ENCODE peak calls at places on chromosomes 1 and 21, in ten cellular contexts. U is heart left ventricle, Y is cardiac fibroblast, O is astrocyte, A is mesendoderm, Q is heart right ventricle, X is NB4, I is GM23338, P is BE2C, D is tibial nerve. C is an unnamed sample.

GRCh38 chr1:192170196-192170984 is 12.1 kb downstream of the RGS18 start:
- DNase-seq in U (no peak), Y (no peak), O (no peak), A (peak; percentile 9), Q (no peak), X (peak; percentile 73), I (no peak), P (no peak), D (no peak), C (no peak)

GRCh38 chr1:232259333-232259732 is 370.6 kb downstream of the SIPA1L2 start:
- DNase-seq in U (no peak), Y (no peak), O (no peak), A (no peak), Q (no peak), X (no peak), I (no peak), P (no peak), D (no peak), C (no peak)

GRCh38 chr1:106055900-106056299 is 1000.6 kb upstream of the PRMT6 start:
- DNase-seq in U (peak; percentile 18), Y (no peak), O (no peak), A (no peak), Q (no peak), X (no peak), I (no peak), P (no peak), D (no peak), C (no peak)

GRCh38 chr1:243316366-243316989 is 60.6 kb downstream of the SDCCAG8 start:
- DNase-seq in U (no peak), Y (no peak), O (no peak), A (no peak), Q (no peak), X (no peak), I (peak; percentile 59), P (no peak), D (no peak), C (no peak)

GRCh38 chr1:15189692-15190321 is 36.3 kb downstream of the TMEM51 start:
- DNase-seq in U (no peak), Y (no peak), O (no peak), A (no peak), Q (no peak), X (no peak), I (no peak), P (no peak), D (no peak), C (no peak)

GRCh38 chr1:218557731-218558130 is 212.6 kb downstream of the TGFB2 start:
- DNase-seq in U (peak; percentile 50), Y (peak; percentile 91), O (peak; percentile 40), A (no peak), Q (no peak), X (no peak), I (peak; percentile 5), P (peak; percentile 81), D (no peak), C (peak; percentile 15)

GRCh38 chr1:145795257-145795881 is 28.5 kb downstream of the RNF115 start:
- DNase-seq in U (no peak), Y (no peak), O (no peak), A (no peak), Q (no peak), X (no peak), I (no peak), P (no peak), D (no peak), C (no peak)

GRCh38 chr21:44789880-44790279 is 11.7 kb downstream of the UBE2G2 start:
- DNase-seq in U (no peak), Y (peak; percentile 32), O (peak; percentile 80), A (no peak), Q (no peak), X (no peak), I (no peak), P (no peak), D (no peak), C (no peak)

DNA sequence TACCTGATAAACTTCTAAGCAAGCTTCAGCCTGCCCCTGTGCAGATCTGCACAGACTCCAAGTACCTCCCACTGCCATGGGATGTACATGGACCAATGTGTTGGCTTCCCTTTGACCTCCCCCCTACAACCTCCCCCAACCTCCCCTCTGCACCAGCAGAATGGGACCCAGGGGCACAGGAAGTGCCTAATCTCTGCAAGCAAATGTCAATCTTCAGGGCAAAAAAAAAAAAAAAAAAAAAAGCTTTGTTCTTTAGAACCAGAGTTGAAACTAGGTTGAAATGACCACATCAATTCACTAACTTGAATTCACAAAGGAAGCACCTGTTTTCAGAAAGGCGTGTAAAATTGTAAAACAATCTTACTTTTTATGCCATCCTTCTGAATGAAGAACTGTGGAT is 53.9 kb upstream of the TIAM1 start:
- DNase-seq in U (no peak), Y (no peak), O (no peak), A (peak; percentile 73), Q (no peak), X (no peak), I (no peak), P (no peak), D (no peak), C (no peak)
- H3K4me3 ChIP-seq in U (no peak overlapping the region), Y (no peak overlapping the region), O (no peak overlapping the region), A (no peak overlapping the region), Q (no peak overlapping the region), X (no peak overlapping the region), I (no peak overlapping the region), P (no peak overlapping the region), D (no peak overlapping the region), C (no peak overlapping the region)

DNA sequence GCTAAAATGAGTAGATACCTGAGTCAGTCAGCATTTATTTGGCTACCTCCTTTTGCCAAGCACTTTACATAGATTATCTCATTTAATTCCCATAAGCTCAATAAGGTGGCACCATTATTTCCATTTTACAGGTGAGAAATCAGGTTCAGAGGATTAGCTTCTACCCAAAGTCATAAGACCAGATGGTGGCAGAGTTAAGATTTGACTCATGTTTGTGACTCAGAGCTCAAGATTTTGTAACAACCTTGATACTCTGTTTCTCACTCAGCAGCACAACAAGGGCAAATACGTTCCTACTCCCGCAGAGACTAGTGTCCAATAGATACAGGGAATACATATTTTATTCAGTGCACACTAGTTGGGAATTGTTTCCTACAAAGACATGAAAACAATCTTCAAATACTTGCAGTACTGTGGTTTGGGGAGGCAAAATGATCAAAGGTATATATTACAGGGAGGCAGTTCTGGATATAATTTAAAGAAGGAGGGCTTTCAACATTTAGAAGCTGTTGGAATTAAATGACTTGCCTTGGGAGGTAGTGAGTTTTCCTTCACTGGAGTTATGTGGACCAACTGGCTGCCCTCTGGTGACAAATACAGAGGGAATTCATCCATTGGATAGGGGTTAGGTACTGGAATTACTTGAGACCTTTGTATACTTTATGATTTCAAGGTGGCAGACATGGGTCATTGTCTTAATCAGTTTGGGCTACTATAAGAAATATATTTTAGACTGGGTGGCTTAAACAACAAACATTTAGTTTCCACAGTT is 3.6 kb downstream of the LEPR start:
- DNase-seq in U (no peak), Y (peak; percentile 96), O (peak; percentile 91), A (peak; percentile 62), Q (no peak), X (peak; percentile 44), I (no peak), P (no peak), D (no peak), C (no peak)
- H3K4me3 ChIP-seq in U (no peak overlapping the region), Y (no peak overlapping the region), O (peak overlapping the region; percentile 19), A (no peak overlapping the region), Q (no peak overlapping the region), X (no peak overlapping the region), I (no peak overlapping the region), P (no peak overlapping the region), D (no peak overlapping the region), C (no peak overlapping the region)

GRCh38 chr21:31137951-31138350 is 99.7 kb upstream of the KRTAP19-8 start:
- DNase-seq in U (no peak), Y (no peak), O (no peak), A (no peak), Q (no peak), X (peak; percentile 39), I (no peak), P (no peak), D (no peak), C (no peak)

GRCh38 chr21:31136891-31137290 is 98.6 kb upstream of the KRTAP19-8 start:
- DNase-seq in U (no peak), Y (peak; percentile 90), O (peak; percentile 61), A (no peak), Q (no peak), X (peak; percentile 95), I (no peak), P (peak; percentile 91), D (no peak), C (peak; percentile 78)

GRCh38 chr21:31132574-31133242 is 94.4 kb upstream of the KRTAP19-8 start:
- DNase-seq in U (no peak), Y (peak; percentile 37), O (peak; percentile 18), A (no peak), Q (no peak), X (peak; percentile 82), I (no peak), P (no peak), D (no peak), C (no peak)

GRCh38 chr21:31133243-31133830 is 95.1 kb upstream of the KRTAP19-8 start:
- DNase-seq in U (no peak), Y (no peak), O (no peak), A (no peak), Q (no peak), X (no peak), I (no peak), P (peak; percentile 63), D (no peak), C (no peak)

DNA sequence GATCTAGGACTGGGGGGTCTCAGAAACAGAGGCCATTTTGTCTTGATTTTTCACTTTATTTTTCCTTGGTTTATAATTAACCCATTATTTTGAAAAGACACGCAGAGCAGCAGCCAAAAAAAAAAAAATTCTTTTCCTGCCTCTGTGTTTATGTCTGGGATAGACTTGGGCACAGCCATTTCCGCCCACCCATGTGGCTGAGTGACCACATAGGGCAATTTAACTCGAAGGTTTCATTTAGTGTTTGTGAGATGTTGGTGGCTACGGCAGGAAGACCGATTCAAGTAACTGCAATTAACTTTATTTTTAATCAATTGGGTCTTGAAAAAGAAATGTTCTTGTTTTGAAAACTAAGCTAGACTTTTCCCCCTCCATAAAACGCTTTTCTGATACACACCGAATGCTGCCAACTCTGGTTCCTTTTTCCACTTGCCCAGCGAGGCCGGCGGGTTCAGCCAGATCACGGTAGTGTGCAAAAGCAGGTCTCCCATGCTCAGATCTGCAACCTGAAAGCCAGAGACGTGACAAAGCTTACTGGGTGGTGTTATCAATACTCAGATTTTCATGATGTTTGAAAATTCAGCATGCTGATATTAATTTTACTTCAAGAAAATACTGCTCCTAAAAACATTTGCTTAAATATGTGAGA is 97.4 kb upstream of the KRTAP19-8 start:
- DNase-seq in U (no peak), Y (no peak), O (no peak), A (no peak), Q (no peak), X (peak; percentile 56), I (no peak), P (no peak), D (no peak), C (no peak)
- H3K4me3 ChIP-seq in U (no peak overlapping the region), Y (no peak overlapping the region), O (no peak overlapping the region), A (no peak overlapping the region), Q (no peak overlapping the region), X (peak overlapping the region; percentile 5), I (no peak overlapping the region), P (no peak overlapping the region), D (no peak overlapping the region), C (no peak overlapping the region)

DNA sequence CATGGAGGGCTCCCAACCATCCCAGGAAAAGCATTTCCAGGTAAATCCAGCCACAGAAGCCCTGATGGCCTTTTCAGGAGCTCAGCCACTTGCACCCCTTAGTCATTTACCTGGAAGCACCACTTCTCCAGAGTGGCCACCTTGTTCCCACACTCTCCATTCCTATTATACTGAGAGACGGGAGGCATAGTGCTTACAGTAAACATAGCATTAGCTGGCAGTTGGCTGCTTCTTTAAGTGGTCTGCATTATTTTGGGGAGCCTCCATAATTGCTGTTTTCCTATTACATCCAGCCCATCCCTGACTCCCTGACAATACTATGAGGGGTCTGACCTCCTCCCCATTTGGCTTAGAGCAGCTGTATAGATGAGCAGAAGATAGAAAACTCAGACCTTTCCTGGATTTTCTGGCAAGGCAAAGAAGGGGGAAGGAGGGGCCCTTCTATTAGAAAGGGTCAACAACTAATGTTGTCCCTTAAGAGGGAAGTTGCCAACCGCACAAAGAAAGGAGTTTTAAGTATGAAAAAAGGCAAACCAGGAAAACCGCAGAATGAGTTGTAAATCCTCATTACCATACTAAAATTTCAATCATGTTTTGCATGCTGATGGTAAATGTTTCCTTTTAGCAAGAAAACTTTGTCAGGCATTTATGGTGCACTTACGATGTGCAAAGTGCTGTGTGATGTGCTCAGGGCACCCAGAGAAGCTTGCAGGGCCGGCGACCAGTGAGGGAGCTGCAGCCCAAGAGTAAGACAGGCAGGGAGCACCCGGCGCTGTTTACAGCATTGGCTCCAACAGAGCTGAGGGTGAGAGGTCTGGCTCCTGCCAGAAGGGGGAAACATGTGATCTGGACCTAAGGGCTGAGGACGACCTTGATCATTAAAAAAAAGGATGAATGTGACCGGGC is 167.3 kb downstream of the ZZZ3 start:
- DNase-seq in U (peak; percentile 41), Y (peak; percentile 75), O (peak; percentile 66), A (peak; percentile 92), Q (peak; percentile 36), X (no peak), I (peak; percentile 83), P (peak; percentile 16), D (no peak), C (peak; percentile 80)
- H3K4me3 ChIP-seq in U (no peak overlapping the region), Y (no peak overlapping the region), O (peak overlapping the region; percentile 16), A (no peak overlapping the region), Q (no peak overlapping the region), X (no peak overlapping the region), I (peak overlapping the region; percentile 4), P (no peak overlapping the region), D (no peak overlapping the region), C (no peak overlapping the region)